ENCODE peak calls at places on chromosomes 4 and X, in six cellular contexts. One of them, this sample, is unnamed.

GRCh38 chr4:28788929-28789490 is 1928.4 kb downstream of the STIM2 start:
- DNase-seq in A549: peak; percentile 5
- DNase-seq in islet precursor cell: no peak
- DNase-seq in fibroblast of the aortic adventitia: no peak
- DNase-seq in H4: peak; percentile 31
- DNase-seq in astrocyte of the spinal cord: no peak
- DNase-seq in this sample: no peak

GRCh38 chr4:3204021-3204431 is 44.9 kb upstream of the MSANTD1 start:
- DNase-seq in A549: no peak
- DNase-seq in islet precursor cell: no peak
- DNase-seq in fibroblast of the aortic adventitia: peak; percentile 63
- DNase-seq in H4: no peak
- DNase-seq in astrocyte of the spinal cord: no peak
- DNase-seq in this sample: no peak

GRCh38 chr4:6017030-6017429 is 1.2 kb downstream of the C4orf50 start:
- DNase-seq in A549: no peak
- DNase-seq in islet precursor cell: no peak
- DNase-seq in fibroblast of the aortic adventitia: no peak
- DNase-seq in H4: no peak
- DNase-seq in astrocyte of the spinal cord: no peak
- DNase-seq in this sample: no peak

GRCh38 chr4:8739357-8739756 is 132.3 kb downstream of the HMX1 start:
- DNase-seq in A549: no peak
- DNase-seq in islet precursor cell: no peak
- DNase-seq in fibroblast of the aortic adventitia: no peak
- DNase-seq in H4: no peak
- DNase-seq in astrocyte of the spinal cord: no peak
- DNase-seq in this sample: no peak

GRCh38 chr4:41692717-41693345 is 55.7 kb downstream of the PHOX2B start:
- DNase-seq in A549: peak; percentile 61
- DNase-seq in islet precursor cell: peak; percentile 83
- DNase-seq in fibroblast of the aortic adventitia: peak; percentile 63
- DNase-seq in H4: peak; percentile 71
- DNase-seq in astrocyte of the spinal cord: peak; percentile 57
- DNase-seq in this sample: peak; percentile 32

GRCh38 chr4:155025762-155026457 is 182.5 kb upstream of the NPY2R start:
- DNase-seq in A549: peak; percentile 70
- DNase-seq in islet precursor cell: peak; percentile 84
- DNase-seq in fibroblast of the aortic adventitia: peak; percentile 63
- DNase-seq in H4: peak; percentile 16
- DNase-seq in astrocyte of the spinal cord: peak; percentile 33
- DNase-seq in this sample: no peak

GRCh38 chr4:61070269-61070668 is 129.9 kb upstream of the ADGRL3 start:
- DNase-seq in A549: no peak
- DNase-seq in islet precursor cell: no peak
- DNase-seq in fibroblast of the aortic adventitia: no peak
- DNase-seq in H4: no peak
- DNase-seq in astrocyte of the spinal cord: no peak
- DNase-seq in this sample: no peak

GRCh38 chr4:112492321-112492720 is 23.7 kb downstream of the NEUROG2 start:
- DNase-seq in A549: no peak
- DNase-seq in islet precursor cell: no peak
- DNase-seq in fibroblast of the aortic adventitia: no peak
- DNase-seq in H4: no peak
- DNase-seq in astrocyte of the spinal cord: no peak
- DNase-seq in this sample: no peak

GRCh38 chr4:38663021-38663800 is 788 bp upstream of the KLF3 start:
- DNase-seq in A549: peak; percentile 38
- DNase-seq in islet precursor cell: no peak
- DNase-seq in fibroblast of the aortic adventitia: peak; percentile 50
- DNase-seq in H4: no peak
- DNase-seq in astrocyte of the spinal cord: peak; percentile 85
- DNase-seq in this sample: no peak

GRCh38 chrX:6383488-6383887 is 151.4 kb downstream of the VCX3A start:
- DNase-seq in A549: no peak
- DNase-seq in islet precursor cell: no peak
- DNase-seq in fibroblast of the aortic adventitia: no peak
- DNase-seq in H4: no peak
- DNase-seq in astrocyte of the spinal cord: no peak
- DNase-seq in this sample: no peak

GRCh38 chr4:125315571-125316390 is 1.0 kb downstream of the FAT4 start:
- DNase-seq in A549: peak; percentile 36
- DNase-seq in islet precursor cell: peak; percentile 82
- DNase-seq in fibroblast of the aortic adventitia: peak; percentile 60
- DNase-seq in H4: peak; percentile 20
- DNase-seq in astrocyte of the spinal cord: peak; percentile 73
- DNase-seq in this sample: peak; percentile 69

GRCh38 chr4:96317924-96318323 is 478.0 kb downstream of the PDHA2 start:
- DNase-seq in A549: no peak
- DNase-seq in islet precursor cell: no peak
- DNase-seq in fibroblast of the aortic adventitia: no peak
- DNase-seq in H4: no peak
- DNase-seq in astrocyte of the spinal cord: no peak
- DNase-seq in this sample: no peak

GRCh38 chrX:134821370-134821769 is 163.1 kb upstream of the PLAC1 start:
- DNase-seq in A549: no peak
- DNase-seq in islet precursor cell: peak; percentile 54
- DNase-seq in fibroblast of the aortic adventitia: peak; percentile 41
- DNase-seq in H4: no peak
- DNase-seq in astrocyte of the spinal cord: peak; percentile 22
- DNase-seq in this sample: no peak

GRCh38 chrX:15619053-15619772 is 18.5 kb upstream of the ACE2 start:
- DNase-seq in A549: peak; percentile 36
- DNase-seq in islet precursor cell: peak; percentile 81
- DNase-seq in fibroblast of the aortic adventitia: peak; percentile 5
- DNase-seq in H4: peak; percentile 6
- DNase-seq in astrocyte of the spinal cord: peak; percentile 38
- DNase-seq in this sample: peak; percentile 79

GRCh38 chrX:118727686-118728339 is 407 bp downstream of the IL13RA1 start:
- DNase-seq in A549: peak; percentile 22
- DNase-seq in islet precursor cell: peak; percentile 54
- DNase-seq in fibroblast of the aortic adventitia: peak; percentile 17
- DNase-seq in H4: no peak
- DNase-seq in astrocyte of the spinal cord: peak; percentile 19
- DNase-seq in this sample: no peak

GRCh38 chr4:24547979-24548378 is 36.4 kb downstream of the DHX15 start:
- DNase-seq in A549: no peak
- DNase-seq in islet precursor cell: no peak
- DNase-seq in fibroblast of the aortic adventitia: no peak
- DNase-seq in H4: no peak
- DNase-seq in astrocyte of the spinal cord: no peak
- DNase-seq in this sample: no peak

GRCh38 chrX:51641421-51642021 is 22.8 kb upstream of the CENPVL3 start:
- DNase-seq in A549: peak; percentile 39
- DNase-seq in islet precursor cell: no peak
- DNase-seq in fibroblast of the aortic adventitia: peak; percentile 72
- DNase-seq in H4: peak; percentile 25
- DNase-seq in astrocyte of the spinal cord: peak; percentile 47
- DNase-seq in this sample: no peak

GRCh38 chr4:24372341-24372740 is 212.0 kb downstream of the DHX15 start:
- DNase-seq in A549: no peak
- DNase-seq in islet precursor cell: no peak
- DNase-seq in fibroblast of the aortic adventitia: no peak
- DNase-seq in H4: no peak
- DNase-seq in astrocyte of the spinal cord: no peak
- DNase-seq in this sample: no peak

GRCh38 chr4:93127489-93127888 is 701.1 kb upstream of the ATOH1 start:
- DNase-seq in A549: no peak
- DNase-seq in islet precursor cell: no peak
- DNase-seq in fibroblast of the aortic adventitia: no peak
- DNase-seq in H4: no peak
- DNase-seq in astrocyte of the spinal cord: no peak
- DNase-seq in this sample: no peak

GRCh38 chr4:123603165-123603564 is 206.6 kb downstream of the SPRY1 start:
- DNase-seq in A549: no peak
- DNase-seq in islet precursor cell: no peak
- DNase-seq in fibroblast of the aortic adventitia: peak; percentile 24
- DNase-seq in H4: peak; percentile 50
- DNase-seq in astrocyte of the spinal cord: peak; percentile 29
- DNase-seq in this sample: peak; percentile 38

GRCh38 chrX:130170752-130171445 is 863 bp upstream of the RAB33A start:
- DNase-seq in A549: peak; percentile 59
- DNase-seq in islet precursor cell: peak; percentile 62
- DNase-seq in fibroblast of the aortic adventitia: no peak
- DNase-seq in H4: no peak
- DNase-seq in astrocyte of the spinal cord: no peak
- DNase-seq in this sample: no peak

GRCh38 chr4:22997358-22998224 is 304.9 kb downstream of the GBA3 start:
- DNase-seq in A549: no peak
- DNase-seq in islet precursor cell: no peak
- DNase-seq in fibroblast of the aortic adventitia: no peak
- DNase-seq in H4: no peak
- DNase-seq in astrocyte of the spinal cord: no peak
- DNase-seq in this sample: no peak

GRCh38 chr4:38529189-38530115 is 134.5 kb upstream of the KLF3 start:
- DNase-seq in A549: no peak
- DNase-seq in islet precursor cell: no peak
- DNase-seq in fibroblast of the aortic adventitia: no peak
- DNase-seq in H4: no peak
- DNase-seq in astrocyte of the spinal cord: no peak
- DNase-seq in this sample: no peak

GRCh38 chr4:112853662-112854256 is 195.7 kb upstream of the ANK2 start:
- DNase-seq in A549: no peak
- DNase-seq in islet precursor cell: no peak
- DNase-seq in fibroblast of the aortic adventitia: peak; percentile 28
- DNase-seq in H4: no peak
- DNase-seq in astrocyte of the spinal cord: peak; percentile 14
- DNase-seq in this sample: no peak

GRCh38 chr4:19711871-19712270 is 539.8 kb upstream of the SLIT2 start:
- DNase-seq in A549: no peak
- DNase-seq in islet precursor cell: no peak
- DNase-seq in fibroblast of the aortic adventitia: peak; percentile 43
- DNase-seq in H4: peak; percentile 77
- DNase-seq in astrocyte of the spinal cord: peak; percentile 69
- DNase-seq in this sample: peak; percentile 26

GRCh38 chr4:39429476-39430310 is 23.0 kb downstream of the KLB start:
- DNase-seq in A549: no peak
- DNase-seq in islet precursor cell: no peak
- DNase-seq in fibroblast of the aortic adventitia: no peak
- DNase-seq in H4: no peak
- DNase-seq in astrocyte of the spinal cord: no peak
- DNase-seq in this sample: no peak

GRCh38 chr4:84804126-84804525 is 162.4 kb downstream of the WDFY3 start:
- DNase-seq in A549: no peak
- DNase-seq in islet precursor cell: no peak
- DNase-seq in fibroblast of the aortic adventitia: peak; percentile 58
- DNase-seq in H4: no peak
- DNase-seq in astrocyte of the spinal cord: peak; percentile 68
- DNase-seq in this sample: no peak

GRCh38 chrX:116181300-116181699 is 10.8 kb downstream of the AGTR2 start:
- DNase-seq in A549: no peak
- DNase-seq in islet precursor cell: no peak
- DNase-seq in fibroblast of the aortic adventitia: no peak
- DNase-seq in H4: no peak
- DNase-seq in astrocyte of the spinal cord: no peak
- DNase-seq in this sample: no peak

GRCh38 chr4:140947507-140947906 is 185.8 kb downstream of the RNF150 start:
- DNase-seq in A549: peak; percentile 45
- DNase-seq in islet precursor cell: no peak
- DNase-seq in fibroblast of the aortic adventitia: no peak
- DNase-seq in H4: no peak
- DNase-seq in astrocyte of the spinal cord: no peak
- DNase-seq in this sample: peak; percentile 14

GRCh38 chr4:52833941-52834525 is 28.1 kb upstream of the RASL11B start:
- DNase-seq in A549: no peak
- DNase-seq in islet precursor cell: peak; percentile 57
- DNase-seq in fibroblast of the aortic adventitia: peak; percentile 47
- DNase-seq in H4: no peak
- DNase-seq in astrocyte of the spinal cord: no peak
- DNase-seq in this sample: no peak

GRCh38 chrX:72142094-72142843 is 10.6 kb upstream of the RTL5 start:
- DNase-seq in A549: no peak
- DNase-seq in islet precursor cell: no peak
- DNase-seq in fibroblast of the aortic adventitia: no peak
- DNase-seq in H4: no peak
- DNase-seq in astrocyte of the spinal cord: no peak
- DNase-seq in this sample: no peak

GRCh38 chr4:67912051-67912450 is 28.2 kb upstream of the TMPRSS11D start:
- DNase-seq in A549: no peak
- DNase-seq in islet precursor cell: no peak
- DNase-seq in fibroblast of the aortic adventitia: no peak
- DNase-seq in H4: no peak
- DNase-seq in astrocyte of the spinal cord: no peak
- DNase-seq in this sample: no peak

GRCh38 chr4:709348-709747 is 3.7 kb downstream of the PCGF3 start:
- DNase-seq in A549: no peak
- DNase-seq in islet precursor cell: no peak
- DNase-seq in fibroblast of the aortic adventitia: no peak
- DNase-seq in H4: no peak
- DNase-seq in astrocyte of the spinal cord: no peak
- DNase-seq in this sample: no peak

GRCh38 chr4:102625232-102625930 is 124.2 kb downstream of the NFKB1 start:
- DNase-seq in A549: peak; percentile 37
- DNase-seq in islet precursor cell: peak; percentile 70
- DNase-seq in fibroblast of the aortic adventitia: peak; percentile 50
- DNase-seq in H4: peak; percentile 14
- DNase-seq in astrocyte of the spinal cord: peak; percentile 25
- DNase-seq in this sample: peak; percentile 24

GRCh38 chr4:165813606-165814005 is 59.4 kb upstream of the TLL1 start:
- DNase-seq in A549: no peak
- DNase-seq in islet precursor cell: no peak
- DNase-seq in fibroblast of the aortic adventitia: peak; percentile 3
- DNase-seq in H4: no peak
- DNase-seq in astrocyte of the spinal cord: peak; percentile 3
- DNase-seq in this sample: no peak

GRCh38 chr4:102525099-102525498 is 23.9 kb downstream of the NFKB1 start:
- DNase-seq in A549: no peak
- DNase-seq in islet precursor cell: no peak
- DNase-seq in fibroblast of the aortic adventitia: peak; percentile 28
- DNase-seq in H4: no peak
- DNase-seq in astrocyte of the spinal cord: no peak
- DNase-seq in this sample: peak; percentile 28

GRCh38 chrX:101171883-101172400 is 47.6 kb upstream of the DRP2 start:
- DNase-seq in A549: no peak
- DNase-seq in islet precursor cell: no peak
- DNase-seq in fibroblast of the aortic adventitia: peak; percentile 13
- DNase-seq in H4: no peak
- DNase-seq in astrocyte of the spinal cord: peak; percentile 16
- DNase-seq in this sample: no peak

GRCh38 chr4:38030023-38030422 is 69.8 kb downstream of the PTTG2 start:
- DNase-seq in A549: no peak
- DNase-seq in islet precursor cell: no peak
- DNase-seq in fibroblast of the aortic adventitia: peak; percentile 55
- DNase-seq in H4: no peak
- DNase-seq in astrocyte of the spinal cord: peak; percentile 80
- DNase-seq in this sample: peak; percentile 95

This sample was measured in foreskin keratinocyte.